ENCODE peak calls at places on chromosomes 4 and X, in eight cellular contexts. C, O, V, U, P, Q, Z and T are unnamed samples.

GRCh38 chr4:119010909-119011606 is 122.4 kb downstream of the SYNPO2 start:
- DNase-seq in P (no peak), V (no peak), Q (no peak), Z (no peak), O (no peak), U (no peak), C (peak; percentile 30), T (no peak)

GRCh38 chrX:133923113-133923512 is 62.3 kb downstream of the GPC3 start:
- DNase-seq in C (peak; percentile 9), P (no peak), V (no peak), Z (no peak), O (no peak), U (no peak), Q (no peak), T (no peak)

GRCh38 chr4:3526456-3526855 is 5.8 kb downstream of the LRPAP1 start:
- DNase-seq in Q (no peak), C (no peak), Z (no peak), O (peak; percentile 12), V (no peak), U (no peak), P (no peak), T (no peak)

GRCh38 chrX:17380221-17380620 is 5.2 kb downstream of the NHS start:
- DNase-seq in Q (no peak), O (no peak), U (no peak), C (no peak), Z (no peak), V (no peak), P (no peak), T (no peak)

GRCh38 chr4:188989371-188989770 is 850.1 kb downstream of the TRIML1 start:
- DNase-seq in V (no peak), O (no peak), U (no peak), P (no peak), Z (no peak), Q (no peak), C (no peak), T (no peak)

GRCh38 chrX:136028383-136028984 is 43.2 kb downstream of the SLC9A6 start:
- DNase-seq in P (no peak), U (peak; percentile 15), C (peak; percentile 70), O (no peak), V (no peak), Z (peak; percentile 53), Q (peak; percentile 21), T (no peak)

GRCh38 chrX:74535633-74536141 is 78.7 kb downstream of the RLIM start:
- DNase-seq in O (peak; percentile 55), Z (no peak), U (peak; percentile 44), C (peak; percentile 80), V (peak; percentile 70), Q (no peak), P (peak; percentile 36), T (peak; percentile 46)

GRCh38 chr4:85747871-85748491 is 273.0 kb downstream of the ARHGAP24 start:
- DNase-seq in Z (peak; percentile 78), U (peak; percentile 22), V (peak; percentile 68), Q (peak; percentile 73), P (peak; percentile 31), O (peak; percentile 19), C (peak; percentile 85), T (peak; percentile 31)

GRCh38 chr4:16926214-16926613 is 27.8 kb upstream of the LDB2 start:
- DNase-seq in P (no peak), Z (no peak), V (no peak), C (no peak), O (no peak), U (no peak), Q (no peak), T (no peak)

GRCh38 chrX:65451663-65452062 is 82.9 kb downstream of the LAS1L start:
- DNase-seq in P (peak; percentile 13), Z (no peak), V (peak; percentile 19), C (peak; percentile 10), Q (peak; percentile 6), O (no peak), U (peak; percentile 33), T (peak; percentile 10)

GRCh38 chr4:184787766-184788503 is 37.8 kb downstream of the ACSL1 start:
- DNase-seq in O (no peak), P (no peak), C (no peak), U (no peak), Z (no peak), Q (no peak), V (no peak), T (no peak)

GRCh38 chr4:103498161-103499070 is 221.4 kb downstream of the TACR3 start:
- DNase-seq in P (no peak), Q (no peak), U (no peak), Z (peak; percentile 1), V (no peak), O (no peak), C (peak; percentile 80), T (no peak)

GRCh38 chr4:109213056-109213455 is 89.4 kb downstream of the COL25A1 start:
- DNase-seq in O (no peak), U (no peak), Z (no peak), Q (no peak), P (no peak), V (no peak), C (no peak), T (no peak)

GRCh38 chr4:6177587-6178197 is 22.7 kb downstream of the JAKMIP1 start:
- DNase-seq in V (no peak), Q (no peak), P (peak; percentile 59), Z (no peak), C (no peak), U (no peak), O (peak; percentile 34), T (no peak)

GRCh38 chr4:114476310-114476709 is 122.3 kb upstream of the UGT8 start:
- DNase-seq in O (no peak), C (no peak), V (no peak), Z (no peak), Q (no peak), U (no peak), P (no peak), T (no peak)

GRCh38 chr4:114472269-114473032 is 126.2 kb upstream of the UGT8 start:
- DNase-seq in P (no peak), U (no peak), C (no peak), V (no peak), O (no peak), Z (no peak), Q (no peak), T (no peak)

GRCh38 chr4:114479595-114479994 is 119.0 kb upstream of the UGT8 start:
- DNase-seq in P (peak; percentile 43), C (no peak), Q (no peak), U (no peak), O (no peak), Z (no peak), V (no peak), T (no peak)

GRCh38 chr4:114474401-114474800 is 124.2 kb upstream of the UGT8 start:
- DNase-seq in Q (no peak), U (no peak), P (no peak), Z (peak; percentile 49), O (no peak), V (no peak), C (no peak), T (no peak)
- TF ChIP-seq CTCF in Q (no peak), U (no peak), P (no peak), Z (no peak), O (no peak), V (no peak), C (no peak), T (no peak)

DNA sequence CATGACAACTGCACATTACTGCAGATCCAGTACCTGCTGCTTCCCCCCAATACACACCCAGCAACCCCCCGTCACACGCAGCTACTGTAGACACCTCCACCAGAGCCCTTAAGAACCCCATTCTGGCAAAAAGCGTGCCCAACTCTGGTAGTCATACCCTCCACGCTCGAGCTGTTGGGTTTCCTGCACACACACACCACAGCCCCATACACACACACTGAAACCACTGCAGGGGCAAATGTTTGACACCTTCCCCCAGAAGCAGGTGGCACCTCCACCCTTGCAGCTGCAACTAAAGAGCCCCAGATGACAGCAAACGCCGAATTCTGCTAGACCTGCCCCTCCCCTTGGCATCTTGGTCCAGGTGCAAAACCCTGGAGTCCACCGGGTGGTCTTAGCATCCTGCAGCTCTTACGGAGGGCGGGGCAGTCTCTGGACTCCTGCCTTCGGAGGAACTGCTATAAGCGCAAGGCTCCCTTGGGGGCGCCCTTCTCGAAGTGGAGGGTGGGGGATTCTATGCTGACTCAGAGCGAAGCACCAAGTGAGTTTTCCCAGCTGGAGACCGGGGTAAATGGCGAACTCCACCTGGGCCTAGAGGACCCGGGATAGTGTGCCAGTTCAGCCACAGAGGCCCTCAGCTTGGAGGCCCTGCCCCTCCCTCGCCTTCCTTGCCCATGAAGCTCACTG is 1.5 kb downstream of the FRMPD3 start:
- DNase-seq in O (peak; percentile 76), Z (no peak), Q (no peak), P (peak; percentile 59), C (no peak), U (peak; percentile 49), V (no peak), T (peak; percentile 65)
- TF ChIP-seq CTCF in O (peak; percentile 34), Z (no peak), Q (no peak), P (peak; percentile 51), C (no peak), U (peak; percentile 23), V (no peak), T (peak; percentile 44)

GRCh38 chr4:173316060-173316459 is 18.1 kb downstream of the HMGB2 start:
- DNase-seq in Q (no peak), U (no peak), V (no peak), O (no peak), P (no peak), Z (no peak), C (no peak), T (no peak)

GRCh38 chr4:173314715-173315114 is 19.4 kb downstream of the HMGB2 start:
- DNase-seq in Q (no peak), C (no peak), V (no peak), Z (no peak), P (no peak), U (no peak), O (no peak), T (no peak)

GRCh38 chr4:173317003-173317402 is 17.2 kb downstream of the HMGB2 start:
- DNase-seq in U (no peak), Z (no peak), P (peak; percentile 43), V (no peak), O (peak; percentile 52), C (no peak), Q (no peak), T (no peak)

GRCh38 chr4:173319696-173320095 is 14.5 kb downstream of the HMGB2 start:
- DNase-seq in V (no peak), O (no peak), U (no peak), Q (no peak), C (peak; percentile 52), Z (no peak), P (no peak), T (no peak)

DNA sequence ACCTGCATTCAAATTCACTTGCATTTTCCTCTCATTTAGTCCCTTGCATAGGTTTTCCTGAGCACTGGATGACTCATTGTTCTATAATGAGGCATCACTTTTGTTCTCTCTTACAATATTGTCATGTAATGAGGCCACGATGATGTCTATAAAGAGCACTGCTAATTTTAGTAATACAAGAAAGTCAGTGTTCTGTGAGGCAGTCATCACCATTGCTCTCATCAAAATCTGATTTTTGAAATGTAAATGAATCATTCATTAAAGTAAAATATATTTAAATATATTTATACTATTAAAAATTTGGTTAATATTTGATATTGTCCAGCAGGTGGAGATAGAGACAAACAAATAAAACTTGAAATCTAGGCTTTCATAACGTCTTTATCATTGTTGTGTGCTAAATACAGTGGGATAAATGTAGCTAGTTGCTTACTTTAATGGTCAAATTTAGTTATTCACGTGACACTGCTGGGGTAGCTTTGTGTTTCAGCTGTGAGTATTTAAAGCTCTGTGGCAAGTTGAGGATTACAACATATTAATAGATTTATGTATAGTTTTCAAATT is 15.4 kb downstream of the HMGB2 start:
- DNase-seq in C (peak; percentile 64), P (no peak), O (no peak), Q (peak; percentile 15), U (no peak), Z (peak; percentile 33), V (no peak), T (no peak)
- TF ChIP-seq CTCF in C (no peak), P (no peak), O (no peak), Q (peak; percentile 50), U (peak; percentile 75), Z (no peak), V (peak; percentile 41), T (peak; percentile 41)

GRCh38 chr4:125132281-125132680 is 182.5 kb upstream of the FAT4 start:
- DNase-seq in U (no peak), C (peak; percentile 37), Q (no peak), Z (no peak), O (no peak), V (no peak), P (no peak), T (no peak)
- TF ChIP-seq CTCF in U (no peak), C (no peak), Q (no peak), Z (no peak), O (no peak), V (no peak), P (no peak), T (no peak)